ENCODE peak calls at places on chromosomes 12 and 14, in four cellular contexts. O is mammary epithelial cell, J is A549, Q is H1. S is an unnamed sample.
A peak's percentile ranks its signal among the peaks of the same experiment; 100 is the strongest.

GRCh38 chr14:69713976-69714716 is 52.8 kb upstream of the SRSF5 start:
- DNase-seq in J (no peak), Q (no peak), O (no peak), S (no peak)

GRCh38 chr14:71021347-71022014 is 114.2 kb downstream of the PCNX1 start:
- DNase-seq in O (peak; percentile 87), J (peak; percentile 19), Q (no peak), S (no peak)

GRCh38 chr12:77893918-77894317 is 63.2 kb downstream of the NAV3 start:
- DNase-seq in J (peak; percentile 86), Q (no peak), O (peak; percentile 10), S (no peak)

GRCh38 chr14:103204852-103205540 is 81.7 kb downstream of the TNFAIP2 start:
- DNase-seq in J (peak; percentile 81), Q (no peak), O (peak; percentile 4), S (no peak)

GRCh38 chr12:64232201-64232600 is 10.1 kb upstream of the KICS2 start:
- DNase-seq in O (no peak), Q (no peak), J (no peak), S (no peak)

GRCh38 chr14:62743569-62743968 is 301.7 kb downstream of the KCNH5 start:
- DNase-seq in O (no peak), Q (no peak), J (no peak), S (no peak)

GRCh38 chr14:105481886-105482454 is 4.7 kb upstream of the CRIP1 start:
- DNase-seq in J (peak; percentile 99), O (peak; percentile 96), Q (no peak), S (peak; percentile 95)

GRCh38 chr14:26841920-26842741 is 244.3 kb upstream of the NOVA1 start:
- DNase-seq in J (peak; percentile 96), O (peak; percentile 1), Q (no peak), S (no peak)

GRCh38 chr12:6769003-6769389 is 2.8 kb downstream of the PTMS start:
- DNase-seq in J (peak; percentile 54), O (no peak), Q (no peak), S (no peak)

GRCh38 chr14:34093878-34094277 is 143.0 kb upstream of the EGLN3 start:
- DNase-seq in Q (no peak), J (no peak), O (no peak), S (no peak)

GRCh38 chr14:93318927-93319326 is 13.9 kb downstream of the BTBD7 start:
- DNase-seq in J (no peak), O (no peak), Q (no peak), S (no peak)

GRCh38 chr14:101813833-101814232 is 52.3 kb downstream of the PPP2R5C start:
- DNase-seq in O (no peak), J (no peak), Q (no peak), S (no peak)

GRCh38 chr12:112148031-112148513 is 22.7 kb downstream of the TRAFD1 start:
- DNase-seq in J (peak; percentile 49), O (peak; percentile 67), Q (no peak), S (no peak)

GRCh38 chr12:47824198-47824597 is 4.5 kb upstream of the HDAC7 start:
- DNase-seq in O (no peak), J (no peak), Q (no peak), S (no peak)

GRCh38 chr12:62588916-62589315 is 122.3 kb downstream of the MON2 start:
- DNase-seq in O (no peak), J (peak; percentile 34), Q (no peak), S (no peak)

GRCh38 chr12:2959194-2959507 is at the start of gene TEAD4:
- DNase-seq in J (peak; percentile 89), O (peak; percentile 75), Q (no peak), S (no peak)

GRCh38 chr14:106094654-106095189 is 568.3 kb downstream of the TMEM121 start:
- DNase-seq in J (peak; percentile 48), O (no peak), Q (no peak), S (no peak)

GRCh38 chr14:60817113-60817512 is 82.6 kb downstream of the MNAT1 start:
- DNase-seq in J (no peak), Q (no peak), O (no peak), S (no peak)

GRCh38 chr12:90250766-90251165 is 542.1 kb upstream of the ATP2B1 start:
- DNase-seq in Q (no peak), J (no peak), O (no peak), S (no peak)

GRCh38 chr12:101877816-101878811 is 734 bp downstream of the DRAM1 start:
- DNase-seq in O (peak; percentile 55), Q (no peak), J (peak; percentile 45), S (no peak)

GRCh38 chr12:45732250-45732649 is 2.7 kb downstream of the ARID2 start:
- DNase-seq in Q (no peak), O (peak; percentile 54), J (no peak), S (no peak)

GRCh38 chr14:77200406-77200985 is 18.9 kb downstream of the TMEM63C start:
- DNase-seq in O (no peak), Q (no peak), J (no peak), S (no peak)

GRCh38 chr14:100263141-100263540 is 24.2 kb downstream of the YY1 start:
- DNase-seq in J (no peak), O (no peak), Q (no peak), S (no peak)

GRCh38 chr12:47277972-47278448 is 198.3 kb upstream of the AMIGO2 start:
- DNase-seq in O (peak; percentile 91), J (peak; percentile 98), Q (no peak), S (no peak)

GRCh38 chr14:66295386-66295785 is 190.8 kb upstream of the CCDC196 start:
- DNase-seq in Q (no peak), J (no peak), O (no peak), S (no peak)

GRCh38 chr14:63662776-63663175 is 21.1 kb upstream of the WDR89 start:
- DNase-seq in J (no peak), O (no peak), Q (no peak), S (no peak)

GRCh38 chr12:106248177-106248848 is 493 bp upstream of the CKAP4 start:
- DNase-seq in J (peak; percentile 65), Q (no peak), O (peak; percentile 49), S (no peak)

GRCh38 chr12:10272466-10272865 is 35.2 kb upstream of the KLRD1 start:
- DNase-seq in J (no peak), O (no peak), Q (no peak), S (no peak)

GRCh38 chr14:69002069-69002468 is 23.0 kb upstream of the ACTN1 start:
- DNase-seq in Q (no peak), J (peak; percentile 75), O (peak; percentile 17), S (no peak)

GRCh38 chr12:52280796-52281560 is 6.5 kb downstream of the KRT86 start:
- DNase-seq in O (peak; percentile 99), Q (no peak), J (peak; percentile 100), S (no peak)

GRCh38 chr12:100555722-100556121 is 17.8 kb upstream of the GAS2L3 start:
- DNase-seq in O (no peak), Q (no peak), J (no peak), S (no peak)

GRCh38 chr14:51283402-51283825 is 43.4 kb downstream of the TMX1 start:
- DNase-seq in O (peak; percentile 78), Q (no peak), J (peak; percentile 81), S (no peak)

GRCh38 chr12:75227132-75227531 is 17.5 kb upstream of the KCNC2 start:
- DNase-seq in O (no peak), Q (no peak), J (no peak), S (no peak)

GRCh38 chr12:49619286-49619685 is 4.1 kb upstream of the PRPF40B start:
- DNase-seq in Q (no peak), O (no peak), J (no peak), S (no peak)

GRCh38 chr14:91755560-91755959 is 23.7 kb upstream of the CATSPERB start:
- DNase-seq in O (peak; percentile 89), J (peak; percentile 74), Q (no peak), S (no peak)

GRCh38 chr14:52553002-52553670 is 500 bp downstream of the GPR137C start:
- DNase-seq in O (peak; percentile 25), Q (no peak), J (no peak), S (no peak)

GRCh38 chr12:69639400-69640016 is 28.8 kb upstream of the LRRC10 start:
- DNase-seq in J (peak; percentile 79), Q (peak; percentile 36), O (peak; percentile 43), S (no peak)

GRCh38 chr14:68297011-68297410 is 477.4 kb downstream of the RAD51B start:
- DNase-seq in J (no peak), O (no peak), Q (no peak), S (no peak)

GRCh38 chr12:52058631-52059324 is 7.5 kb downstream of the NR4A1 start:
- DNase-seq in Q (no peak), J (peak; percentile 74), O (no peak), S (no peak)

GRCh38 chr12:121222847-121223246 is 12.9 kb downstream of the P2RX4 start:
- DNase-seq in O (no peak), J (no peak), Q (no peak), S (no peak)

GRCh38 chr12:121223947-121224285 is 14.0 kb downstream of the P2RX4 start:
- DNase-seq in J (no peak), Q (no peak), O (no peak), S (no peak)

GRCh38 chr12:121224591-121224990 is 14.7 kb downstream of the P2RX4 start:
- DNase-seq in Q (no peak), J (no peak), O (no peak), S (no peak)

GRCh38 chr12:121226399-121226798 is 16.5 kb downstream of the P2RX4 start:
- DNase-seq in Q (no peak), O (no peak), J (no peak), S (no peak)

DNA sequence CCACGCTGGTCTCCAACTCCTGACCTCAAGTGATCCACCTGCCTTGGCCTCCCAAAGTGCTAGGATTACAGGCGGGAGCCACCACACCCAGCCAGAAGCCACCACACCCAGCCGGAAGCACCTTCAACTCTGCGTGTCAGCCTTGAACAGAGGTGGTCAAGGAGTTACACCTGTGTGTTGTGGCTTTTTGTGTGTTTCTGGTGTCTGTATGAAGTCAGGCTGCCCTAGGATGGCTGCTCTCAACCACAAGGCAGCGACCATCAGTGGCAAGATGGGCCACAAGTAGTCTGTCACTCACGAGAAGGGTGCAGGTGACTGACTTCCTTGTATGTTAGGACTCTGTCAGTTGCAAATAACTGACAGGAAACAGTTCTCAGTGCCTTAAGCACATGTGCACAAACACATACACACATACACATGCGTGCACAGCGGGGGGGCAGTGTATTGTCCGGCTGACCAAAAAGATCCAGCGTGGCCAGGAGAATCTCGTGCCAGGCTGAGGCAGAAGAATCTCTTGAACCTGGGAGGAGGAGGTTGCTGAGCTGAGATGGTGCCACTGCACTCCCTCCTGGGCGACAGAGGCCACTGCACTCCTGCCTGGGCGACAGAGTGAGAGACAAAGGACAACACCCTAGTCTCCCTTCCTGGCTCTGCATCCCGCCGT is 13.5 kb downstream of the P2RX4 start:
- DNase-seq in J (peak; percentile 39), Q (no peak), O (peak; percentile 12), S (no peak)
- TF ChIP-seq CTCF in J (no peak), Q (peak; percentile 72), O (peak; percentile 66), S (no peak)

GRCh38 chr12:31272607-31273225 is 53.2 kb downstream of the SINHCAF start:
- DNase-seq in O (no peak), J (no peak), Q (no peak), S (no peak)
- H3K4me1 ChIP-seq in O (no peaks in the 10 kb centered on the region), J (no peaks in the 10 kb centered on the region), Q (no peaks in the 10 kb centered on the region), S (no peaks in the 10 kb centered on the region)

GRCh38 chr14:20606190-20606901 is 15.2 kb upstream of the RNASE12 start:
- DNase-seq in O (peak; percentile 47), J (peak; percentile 61), Q (no peak), S (no peak)
- H3K9me3 ChIP-seq in O (no peaks in the 10 kb centered on the region), J (no peaks in the 10 kb centered on the region), Q (no peaks in the 10 kb centered on the region), S (no peaks in the 10 kb centered on the region)

DNA sequence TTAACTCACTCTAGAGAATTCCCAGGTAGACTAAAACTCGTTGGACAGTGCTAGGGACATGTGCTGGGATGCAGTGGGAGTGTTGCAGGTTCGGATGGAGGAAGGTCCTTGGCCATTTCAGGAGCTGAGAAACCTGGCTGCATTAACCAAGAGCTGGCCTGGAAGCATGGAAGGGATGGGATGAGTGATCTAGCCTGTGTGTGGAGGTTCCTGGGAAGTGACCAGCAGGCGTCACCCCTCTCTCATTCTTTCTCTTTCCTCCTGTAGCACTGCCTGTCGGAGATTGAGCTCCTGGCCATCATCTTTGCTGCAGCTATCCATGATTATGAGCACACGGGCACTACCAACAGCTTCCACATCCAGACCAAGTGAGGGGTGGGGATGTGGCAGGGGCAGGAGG is 15.6 kb downstream of the PPP1R1A start:
- DNase-seq in O (no peak), J (peak; percentile 34), Q (no peak), S (no peak)
- TF ChIP-seq CTCF in O (no peak), J (no peak), Q (peak; percentile 70), S (no peak)